ENCODE peak calls at places on chromosomes 11 and 22, in four cellular contexts. One of them, this sample, is unnamed.

GRCh38 chr11:34461215-34461614 is 22.5 kb downstream of the CAT start:
- DNase-seq in suprapubic skin: no peak
- DNase-seq in K562: no peak
- DNase-seq in HepG2: no peak
- DNase-seq in this sample: no peak

GRCh38 chr11:46001427-46002049 is 79.1 kb downstream of the LARGE2 start:
- DNase-seq in suprapubic skin: no peak
- DNase-seq in K562: no peak
- DNase-seq in HepG2: no peak
- DNase-seq in this sample: no peak

GRCh38 chr22:27775087-27775697 is 26.4 kb downstream of the MN1 start:
- DNase-seq in suprapubic skin: no peak
- DNase-seq in K562: no peak
- DNase-seq in HepG2: no peak
- DNase-seq in this sample: no peak

GRCh38 chr11:71940561-71941219 is 11.8 kb downstream of the RNF121 start:
- DNase-seq in suprapubic skin: no peak
- DNase-seq in K562: no peak
- DNase-seq in HepG2: no peak
- DNase-seq in this sample: no peak

GRCh38 chr11:96027021-96027420 is 103.1 kb upstream of the MTMR2 start:
- DNase-seq in suprapubic skin: no peak
- DNase-seq in K562: no peak
- DNase-seq in HepG2: no peak
- DNase-seq in this sample: no peak

GRCh38 chr11:90874281-90874680 is 651.4 kb upstream of the CHORDC1 start:
- DNase-seq in suprapubic skin: no peak
- DNase-seq in K562: no peak
- DNase-seq in HepG2: no peak
- DNase-seq in this sample: no peak

GRCh38 chr11:9459573-9460321 is 1.1 kb upstream of the ZNF143 start:
- DNase-seq in suprapubic skin: no peak
- DNase-seq in K562: no peak
- DNase-seq in HepG2: peak
- DNase-seq in this sample: no peak

GRCh38 chr22:21693333-21693998 is 27.7 kb downstream of the PPIL2 start:
- DNase-seq in suprapubic skin: no peak
- DNase-seq in K562: no peak
- DNase-seq in HepG2: no peak
- DNase-seq in this sample: no peak

GRCh38 chr11:21174781-21175180 is 505.4 kb downstream of the NELL1 start:
- DNase-seq in suprapubic skin: no peak
- DNase-seq in K562: no peak
- DNase-seq in HepG2: no peak
- DNase-seq in this sample: no peak

GRCh38 chr11:2929880-2930704 is 872 bp upstream of the PHLDA2 start:
- DNase-seq in suprapubic skin: peak
- DNase-seq in K562: peak
- DNase-seq in HepG2: peak
- DNase-seq in this sample: no peak

GRCh38 chr11:63915961-63916836 is 765 bp downstream of the RCOR2 start:
- DNase-seq in suprapubic skin: no peak
- DNase-seq in K562: peak
- DNase-seq in HepG2: peak
- DNase-seq in this sample: no peak

GRCh38 chr11:2212411-2213251 is 41.0 kb upstream of the TH start:
- DNase-seq in suprapubic skin: peak
- DNase-seq in K562: peak
- DNase-seq in HepG2: peak
- DNase-seq in this sample: no peak

GRCh38 chr11:9180784-9181183 is 84.4 kb downstream of the DENND5A start:
- DNase-seq in suprapubic skin: no peak
- DNase-seq in K562: no peak
- DNase-seq in HepG2: no peak
- DNase-seq in this sample: no peak

GRCh38 chr22:31094741-31095140 is 12.6 kb downstream of the SELENOM start:
- DNase-seq in suprapubic skin: no peak
- DNase-seq in K562: no peak
- DNase-seq in HepG2: no peak
- DNase-seq in this sample: no peak

GRCh38 chr11:110774138-110775014 is 62.1 kb upstream of the ARHGAP20 start:
- DNase-seq in suprapubic skin: no peak
- DNase-seq in K562: no peak
- DNase-seq in HepG2: no peak
- DNase-seq in this sample: no peak

GRCh38 chr22:40453676-40454075 is 83.3 kb downstream of the SGSM3 start:
- DNase-seq in suprapubic skin: no peak
- DNase-seq in K562: no peak
- DNase-seq in HepG2: no peak
- DNase-seq in this sample: no peak

GRCh38 chr22:45238431-45239377 is 2.0 kb downstream of the KIAA0930 start:
- DNase-seq in suprapubic skin: no peak
- DNase-seq in K562: no peak
- DNase-seq in HepG2: no peak
- DNase-seq in this sample: no peak

GRCh38 chr22:35154937-35155387 is 89.0 kb downstream of the ISX start:
- DNase-seq in suprapubic skin: no peak
- DNase-seq in K562: peak
- DNase-seq in HepG2: peak
- DNase-seq in this sample: no peak

GRCh38 chr11:115363426-115363825 is 140.8 kb downstream of the CADM1 start:
- DNase-seq in suprapubic skin: no peak
- DNase-seq in K562: no peak
- DNase-seq in HepG2: peak
- DNase-seq in this sample: no peak

GRCh38 chr11:75276696-75277095 is 36.1 kb downstream of the TPBGL start:
- DNase-seq in suprapubic skin: no peak
- DNase-seq in K562: no peak
- DNase-seq in HepG2: no peak
- DNase-seq in this sample: no peak

GRCh38 chr11:94948070-94948617 is 25.2 kb downstream of the CWC15 start:
- DNase-seq in suprapubic skin: no peak
- DNase-seq in K562: no peak
- DNase-seq in HepG2: no peak
- DNase-seq in this sample: no peak

GRCh38 chr11:126945319-126945718 is 55.3 kb downstream of the KIRREL3 start:
- DNase-seq in suprapubic skin: no peak
- DNase-seq in K562: no peak
- DNase-seq in HepG2: no peak
- DNase-seq in this sample: no peak

GRCh38 chr22:17083811-17084540 is 824 bp upstream of the IL17RA start:
- DNase-seq in suprapubic skin: peak
- DNase-seq in K562: no peak
- DNase-seq in HepG2: no peak
- DNase-seq in this sample: no peak

GRCh38 chr22:23220485-23221350 is 40.4 kb downstream of the BCR start:
- DNase-seq in suprapubic skin: no peak
- DNase-seq in K562: peak
- DNase-seq in HepG2: no peak
- DNase-seq in this sample: no peak

GRCh38 chr11:103326070-103326794 is 217.0 kb downstream of the DYNC2H1 start:
- DNase-seq in suprapubic skin: no peak
- DNase-seq in K562: peak
- DNase-seq in HepG2: peak
- DNase-seq in this sample: no peak

GRCh38 chr11:28107331-28107725 is 628 bp downstream of the KIF18A start:
- DNase-seq in suprapubic skin: no peak
- DNase-seq in K562: peak
- DNase-seq in HepG2: peak
- DNase-seq in this sample: no peak

GRCh38 chr22:49415219-49415951 is 412.3 kb downstream of the BRD1 start:
- DNase-seq in suprapubic skin: peak
- DNase-seq in K562: no peak
- DNase-seq in HepG2: no peak
- DNase-seq in this sample: no peak

DNA sequence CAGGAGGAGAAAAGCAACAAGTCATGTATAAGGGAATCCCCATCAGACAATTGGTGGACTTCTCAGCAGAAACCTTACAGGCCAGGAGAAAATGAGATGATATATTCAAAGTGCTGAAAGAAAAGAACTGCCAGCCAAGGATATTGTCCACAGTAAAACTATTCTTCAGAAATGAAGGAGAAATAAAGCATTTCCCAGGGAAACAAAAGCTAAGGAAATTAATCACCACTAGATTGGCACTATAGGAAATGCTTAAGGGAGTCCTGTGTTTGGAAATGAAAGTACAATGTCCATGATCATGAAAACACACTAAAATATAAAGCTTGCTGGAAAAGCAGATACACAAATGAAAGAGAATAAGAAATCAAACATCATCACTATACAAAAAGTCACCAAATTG is 282.0 kb downstream of the BLID start:
- DNase-seq in suprapubic skin: no peak
- DNase-seq in K562: no peak
- DNase-seq in HepG2: no peak
- DNase-seq in this sample: no peak
- TF ChIP-seq EP300 in suprapubic skin: no peak
- TF ChIP-seq EP300 in K562: no peak
- TF ChIP-seq EP300 in HepG2: no peak
- TF ChIP-seq EP300 in this sample: no peak

GRCh38 chr11:61140416-61140815 is 20.8 kb downstream of the VPS37C start:
- DNase-seq in suprapubic skin: no peak
- DNase-seq in K562: no peak
- DNase-seq in HepG2: no peak
- DNase-seq in this sample: no peak

GRCh38 chr11:61139391-61139790 is 21.8 kb downstream of the VPS37C start:
- DNase-seq in suprapubic skin: no peak
- DNase-seq in K562: no peak
- DNase-seq in HepG2: no peak
- DNase-seq in this sample: no peak

GRCh38 chr11:61142424-61142823 is 18.8 kb downstream of the VPS37C start:
- DNase-seq in suprapubic skin: no peak
- DNase-seq in K562: no peak
- DNase-seq in HepG2: no peak
- DNase-seq in this sample: no peak

GRCh38 chr11:61138940-61139339 is 22.3 kb downstream of the VPS37C start:
- DNase-seq in suprapubic skin: no peak
- DNase-seq in K562: no peak
- DNase-seq in HepG2: no peak
- DNase-seq in this sample: no peak

DNA sequence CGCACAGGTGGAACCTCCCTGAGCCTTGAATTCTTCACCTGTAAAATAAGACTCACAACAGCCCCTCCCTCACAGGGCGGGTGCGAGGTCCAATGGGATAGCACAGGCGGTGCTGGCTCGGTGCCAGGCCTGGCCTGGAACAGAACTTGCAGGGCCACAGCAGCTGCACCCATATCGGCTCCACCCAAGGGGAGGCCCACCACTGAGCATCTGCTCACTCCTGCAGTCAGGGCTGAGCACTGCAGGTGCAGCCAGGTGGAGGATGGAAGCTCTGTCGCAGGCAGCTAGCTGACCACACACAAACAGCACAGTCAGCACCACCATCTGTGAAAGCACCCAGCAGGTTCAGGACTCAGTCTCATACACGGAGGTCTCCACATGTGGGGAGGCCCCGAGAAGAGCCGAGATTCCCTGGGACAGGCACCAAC is 19.6 kb downstream of the VPS37C start:
- DNase-seq in suprapubic skin: no peak
- DNase-seq in K562: peak
- DNase-seq in HepG2: no peak
- DNase-seq in this sample: no peak
- H3K27ac ChIP-seq in suprapubic skin: no peak
- H3K27ac ChIP-seq in K562: no peak
- H3K27ac ChIP-seq in HepG2: no peak
- H3K27ac ChIP-seq in this sample: no peak

DNA sequence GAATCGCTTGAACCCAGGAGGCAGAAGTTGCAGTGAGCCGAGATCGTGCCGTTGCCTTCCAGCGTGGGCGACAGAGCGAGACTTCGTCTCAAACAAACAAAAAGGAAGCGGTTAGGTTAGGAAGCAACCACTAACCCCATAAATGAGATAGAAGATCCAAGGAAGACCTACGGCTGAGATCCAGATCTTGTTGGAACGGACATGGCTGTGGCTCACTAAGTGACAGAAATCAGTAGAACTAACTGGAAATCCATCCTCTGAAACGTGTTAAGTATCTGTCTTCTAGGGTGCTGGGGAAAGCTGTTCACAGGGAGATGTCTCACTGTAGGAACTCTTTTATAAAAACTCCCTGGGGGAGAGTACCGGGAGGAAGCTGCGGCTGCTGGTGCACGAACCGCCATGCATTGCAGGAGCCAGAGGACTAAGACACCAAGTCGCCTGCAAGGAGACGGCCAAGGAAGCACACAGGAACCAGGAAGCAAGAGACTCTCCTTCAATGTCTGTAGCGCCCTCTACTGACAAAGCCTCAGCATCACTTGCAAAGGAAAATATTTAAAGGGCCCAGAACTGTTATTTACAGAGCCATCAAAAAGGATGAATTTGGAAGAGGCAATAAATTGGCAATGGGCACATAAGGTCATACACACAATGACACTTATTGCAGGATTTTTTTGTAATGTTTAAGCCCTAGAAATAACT is 16.9 kb upstream of the SPTY2D1 start:
- DNase-seq in suprapubic skin: no peak
- DNase-seq in K562: peak
- DNase-seq in HepG2: peak
- DNase-seq in this sample: no peak
- TF ChIP-seq POLR2A in suprapubic skin: no peak
- TF ChIP-seq POLR2A in K562: no peak
- TF ChIP-seq POLR2A in HepG2: no peak
- TF ChIP-seq POLR2A in this sample: no peak

DNA sequence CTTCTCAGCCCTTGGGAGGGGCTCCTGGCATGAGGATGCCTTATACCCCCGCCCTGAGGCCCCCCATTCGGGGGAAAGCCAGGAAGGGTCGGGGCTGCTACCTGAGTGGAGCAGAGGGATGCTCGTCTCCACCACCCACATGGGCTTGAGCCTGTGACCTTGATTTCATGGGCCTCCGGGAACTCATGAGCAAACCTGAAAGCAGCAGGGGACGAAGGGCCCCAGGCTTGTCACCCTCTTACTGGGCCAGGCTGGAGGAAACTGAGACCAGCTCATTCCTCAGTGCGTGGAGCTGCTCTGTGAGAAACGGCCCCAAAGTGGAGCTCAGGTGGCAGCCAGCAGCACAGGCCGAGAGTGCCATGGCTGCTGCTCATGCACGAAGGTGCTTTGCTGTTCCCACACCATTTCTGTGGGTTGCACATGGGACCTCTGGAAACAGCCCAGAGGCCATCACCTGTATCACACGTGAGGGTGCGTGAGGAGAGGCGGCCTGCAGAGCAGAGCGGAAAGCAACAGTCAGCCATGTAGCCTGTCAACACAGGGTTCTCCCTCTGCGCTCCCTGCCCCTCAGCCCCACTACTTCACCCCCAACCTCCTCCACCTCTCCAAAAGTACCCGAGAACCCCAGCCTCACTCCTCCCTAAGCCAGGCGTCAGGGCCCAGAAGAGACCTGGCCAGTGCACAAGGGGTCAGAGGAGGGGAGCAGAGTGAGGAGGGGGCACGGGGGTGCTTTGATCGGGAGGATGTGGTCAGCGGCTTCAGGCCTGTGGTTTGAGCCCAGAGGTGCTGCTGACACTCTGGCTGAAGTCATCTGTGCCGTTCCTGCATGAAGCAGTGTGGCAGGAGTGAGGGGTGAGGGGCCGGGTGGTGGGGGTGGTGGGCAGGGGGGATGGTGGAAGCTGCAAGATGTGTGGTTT is 14.2 kb upstream of the IL2RB start:
- DNase-seq in suprapubic skin: no peak
- DNase-seq in K562: no peak
- DNase-seq in HepG2: no peak
- DNase-seq in this sample: no peak
- TF ChIP-seq EP300 in suprapubic skin: no peak
- TF ChIP-seq EP300 in K562: no peak
- TF ChIP-seq EP300 in HepG2: no peak
- TF ChIP-seq EP300 in this sample: no peak

This sample was measured in esophagus muscularis mucosa.